ENCODE peak calls at places on chromosomes 11 and 22, in five cellular contexts. One of them, this sample, is unnamed.

GRCh38 chr11:14270690-14271542 is 88.1 kb downstream of the RRAS2 start:
- DNase-seq in K562: peak
- DNase-seq in H1: no peak
- DNase-seq in SK-N-SH: no peak
- DNase-seq in HCT116: no peak
- DNase-seq in this sample: no peak

GRCh38 chr22:36194385-36194784 is 7.2 kb downstream of the APOL4 start:
- DNase-seq in H1: no peak
- DNase-seq in SK-N-SH: no peak
- DNase-seq in HCT116: no peak
- DNase-seq in K562: no peak
- DNase-seq in this sample: no peak

GRCh38 chr22:26086359-26086758 is 82.9 kb upstream of the SEZ6L start:
- DNase-seq in HCT116: no peak
- DNase-seq in SK-N-SH: peak
- DNase-seq in K562: peak
- DNase-seq in H1: no peak
- DNase-seq in this sample: no peak

GRCh38 chr11:74338963-74339362 is 27.5 kb upstream of the P4HA3 start:
- DNase-seq in SK-N-SH: no peak
- DNase-seq in HCT116: no peak
- DNase-seq in H1: no peak
- DNase-seq in K562: no peak
- DNase-seq in this sample: no peak

GRCh38 chr11:11849127-11849746 is 7.5 kb downstream of the USP47 start:
- DNase-seq in HCT116: peak
- DNase-seq in SK-N-SH: peak
- DNase-seq in K562: peak
- DNase-seq in H1: no peak
- DNase-seq in this sample: peak

GRCh38 chr11:17538054-17538453 is 6.2 kb downstream of the USH1C start:
- DNase-seq in HCT116: no peak
- DNase-seq in K562: no peak
- DNase-seq in SK-N-SH: no peak
- DNase-seq in H1: no peak
- DNase-seq in this sample: no peak

GRCh38 chr22:24209016-24209415 is 27.7 kb downstream of the SUSD2 start:
- DNase-seq in HCT116: no peak
- DNase-seq in SK-N-SH: no peak
- DNase-seq in K562: no peak
- DNase-seq in H1: no peak
- DNase-seq in this sample: no peak

GRCh38 chr22:37681001-37681424 is 5.1 kb upstream of the NOL12 start:
- DNase-seq in H1: no peak
- DNase-seq in K562: no peak
- DNase-seq in SK-N-SH: no peak
- DNase-seq in HCT116: no peak
- DNase-seq in this sample: no peak

GRCh38 chr11:89436071-89436470 is 55.1 kb downstream of the NOX4 start:
- DNase-seq in H1: no peak
- DNase-seq in SK-N-SH: no peak
- DNase-seq in K562: no peak
- DNase-seq in HCT116: no peak
- DNase-seq in this sample: no peak

GRCh38 chr22:49850959-49851815 is 2.5 kb upstream of the ZBED4 start:
- DNase-seq in H1: no peak
- DNase-seq in HCT116: no peak
- DNase-seq in K562: no peak
- DNase-seq in SK-N-SH: no peak
- DNase-seq in this sample: no peak

GRCh38 chr11:131993291-131993690 is 622.9 kb downstream of the NTM start:
- DNase-seq in SK-N-SH: no peak
- DNase-seq in HCT116: no peak
- DNase-seq in H1: no peak
- DNase-seq in K562: no peak
- DNase-seq in this sample: no peak

GRCh38 chr11:111585371-111585770 is 16.9 kb upstream of the SIK2 start:
- DNase-seq in K562: no peak
- DNase-seq in HCT116: no peak
- DNase-seq in H1: no peak
- DNase-seq in SK-N-SH: no peak
- DNase-seq in this sample: no peak

GRCh38 chr22:43401233-43401632 is 10.6 kb upstream of the MPPED1 start:
- DNase-seq in HCT116: no peak
- DNase-seq in K562: no peak
- DNase-seq in H1: no peak
- DNase-seq in SK-N-SH: no peak
- DNase-seq in this sample: no peak

GRCh38 chr22:49966041-49966715 is 5.6 kb downstream of the PIM3 start:
- DNase-seq in HCT116: no peak
- DNase-seq in K562: no peak
- DNase-seq in H1: peak
- DNase-seq in SK-N-SH: peak
- DNase-seq in this sample: no peak

GRCh38 chr22:45598596-45599217 is 72.9 kb upstream of the ATXN10 start:
- DNase-seq in H1: no peak
- DNase-seq in SK-N-SH: peak
- DNase-seq in K562: no peak
- DNase-seq in HCT116: no peak
- DNase-seq in this sample: no peak

GRCh38 chr11:74822187-74822586 is 73.5 kb downstream of the RNF169 start:
- DNase-seq in SK-N-SH: no peak
- DNase-seq in H1: no peak
- DNase-seq in K562: no peak
- DNase-seq in HCT116: no peak
- DNase-seq in this sample: no peak

GRCh38 chr11:97965849-97966646 is 1054.7 kb upstream of the CNTN5 start:
- DNase-seq in HCT116: no peak
- DNase-seq in H1: no peak
- DNase-seq in K562: no peak
- DNase-seq in SK-N-SH: no peak
- DNase-seq in this sample: no peak

GRCh38 chr11:75445315-75445953 is 12.4 kb upstream of the KLHL35 start:
- DNase-seq in SK-N-SH: peak
- DNase-seq in H1: peak
- DNase-seq in HCT116: peak
- DNase-seq in K562: peak
- DNase-seq in this sample: peak

GRCh38 chr11:66327171-66328035 is 8.8 kb downstream of the RIN1 start:
- DNase-seq in SK-N-SH: peak
- DNase-seq in K562: no peak
- DNase-seq in HCT116: no peak
- DNase-seq in H1: peak
- DNase-seq in this sample: no peak

GRCh38 chr11:96207459-96208449 is 135.2 kb downstream of the MAML2 start:
- DNase-seq in HCT116: no peak
- DNase-seq in K562: no peak
- DNase-seq in H1: no peak
- DNase-seq in SK-N-SH: peak
- DNase-seq in this sample: no peak

GRCh38 chr22:45423524-45423923 is 10.0 kb downstream of the RIBC2 start:
- DNase-seq in SK-N-SH: no peak
- DNase-seq in HCT116: no peak
- DNase-seq in K562: no peak
- DNase-seq in H1: peak
- DNase-seq in this sample: no peak

GRCh38 chr11:34337016-34337415 is 20.8 kb downstream of the ABTB2 start:
- DNase-seq in K562: no peak
- DNase-seq in SK-N-SH: no peak
- DNase-seq in H1: no peak
- DNase-seq in HCT116: no peak
- DNase-seq in this sample: no peak

GRCh38 chr22:42724062-42724461 is 3.4 kb upstream of the A4GALT start:
- DNase-seq in H1: no peak
- DNase-seq in SK-N-SH: no peak
- DNase-seq in K562: no peak
- DNase-seq in HCT116: no peak
- DNase-seq in this sample: no peak

GRCh38 chr11:133928628-133929059 is 28.1 kb downstream of the IGSF9B start:
- DNase-seq in SK-N-SH: peak
- DNase-seq in H1: no peak
- DNase-seq in K562: no peak
- DNase-seq in HCT116: no peak
- DNase-seq in this sample: peak

GRCh38 chr11:108743851-108744250 is 79.0 kb downstream of the DDX10 start:
- DNase-seq in H1: no peak
- DNase-seq in SK-N-SH: no peak
- DNase-seq in K562: no peak
- DNase-seq in HCT116: no peak
- DNase-seq in this sample: no peak

GRCh38 chr22:43867839-43868652 is 5.7 kb upstream of the SULT4A1 start:
- DNase-seq in H1: peak
- DNase-seq in K562: peak
- DNase-seq in HCT116: no peak
- DNase-seq in SK-N-SH: no peak
- DNase-seq in this sample: peak

GRCh38 chr11:20634781-20635180 is 34.6 kb upstream of the NELL1 start:
- DNase-seq in K562: no peak
- DNase-seq in H1: no peak
- DNase-seq in HCT116: no peak
- DNase-seq in SK-N-SH: no peak
- DNase-seq in this sample: no peak

GRCh38 chr11:124793466-124794278 is 6.5 kb downstream of the MSANTD2 start:
- DNase-seq in K562: peak
- DNase-seq in H1: no peak
- DNase-seq in SK-N-SH: peak
- DNase-seq in HCT116: peak
- DNase-seq in this sample: peak

DNA sequence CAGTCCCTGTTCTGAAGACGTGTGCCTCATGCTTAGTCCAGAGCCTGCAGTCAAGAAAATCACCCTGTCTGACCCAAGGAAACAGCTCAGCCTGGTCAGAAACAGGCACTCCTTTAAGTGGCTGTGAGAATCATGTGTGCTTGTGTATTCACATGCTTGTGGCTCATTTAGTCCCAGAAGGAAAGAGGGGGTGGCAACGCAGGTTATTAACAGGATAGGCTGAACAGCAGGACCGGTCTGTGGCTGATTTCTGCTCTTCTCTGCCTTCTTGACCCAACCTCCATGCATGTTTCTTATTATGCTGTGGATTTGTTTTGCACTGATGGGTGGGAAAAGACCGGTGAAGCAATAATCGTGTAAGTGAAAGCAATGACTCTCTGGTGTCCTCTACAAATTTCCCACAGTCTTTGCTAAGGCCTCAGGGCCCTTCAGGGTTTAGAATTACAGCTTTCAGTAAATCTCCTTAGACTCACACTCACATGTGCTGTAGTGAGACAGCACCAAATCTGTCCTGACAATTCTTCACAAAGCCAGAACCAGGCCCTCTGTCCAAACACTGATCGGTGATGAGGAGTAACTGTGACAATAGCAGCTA is 288.1 kb downstream of the ETS1 start:
- DNase-seq in SK-N-SH: no peak
- DNase-seq in K562: no peak
- DNase-seq in H1: no peak
- DNase-seq in HCT116: no peak
- DNase-seq in this sample: no peak
- TF ChIP-seq JUND in SK-N-SH: no peak
- TF ChIP-seq JUND in K562: no peak
- TF ChIP-seq JUND in H1: no peak
- TF ChIP-seq JUND in HCT116: no peak
- TF ChIP-seq JUND in this sample: no peak

DNA sequence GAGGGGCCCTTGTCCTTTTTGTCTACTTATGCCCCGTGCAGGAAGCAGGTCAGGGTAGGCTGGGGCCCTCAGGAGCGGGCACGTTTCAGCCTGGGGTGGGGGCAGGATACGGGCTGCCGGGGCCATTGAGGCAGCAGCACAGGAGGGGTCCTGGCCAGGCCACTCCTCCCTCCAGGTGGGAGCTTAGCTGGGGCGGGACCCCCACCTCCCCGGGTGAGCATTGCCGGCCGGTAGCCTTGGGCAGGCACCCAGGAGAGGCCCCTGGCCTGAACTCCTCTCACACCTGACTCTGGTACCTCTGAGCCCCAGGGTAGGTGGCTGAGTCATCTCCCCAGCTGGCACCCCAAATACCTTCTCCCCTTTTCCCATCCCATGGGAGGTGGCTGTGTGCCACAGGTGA is 5.0 kb upstream of the MUC6 start:
- DNase-seq in K562: no peak
- DNase-seq in HCT116: no peak
- DNase-seq in H1: no peak
- DNase-seq in SK-N-SH: no peak
- DNase-seq in this sample: no peak
- TF ChIP-seq JUND in K562: no peak
- TF ChIP-seq JUND in HCT116: no peak
- TF ChIP-seq JUND in H1: no peak
- TF ChIP-seq JUND in SK-N-SH: no peak
- TF ChIP-seq JUND in this sample: no peak

GRCh38 chr11:19633276-19633675 is 79.4 kb upstream of the NAV2 start:
- DNase-seq in H1: no peak
- DNase-seq in HCT116: no peak
- DNase-seq in SK-N-SH: no peak
- DNase-seq in K562: no peak
- DNase-seq in this sample: no peak

GRCh38 chr11:19632435-19632834 is 80.2 kb upstream of the NAV2 start:
- DNase-seq in K562: no peak
- DNase-seq in H1: no peak
- DNase-seq in HCT116: no peak
- DNase-seq in SK-N-SH: peak
- DNase-seq in this sample: no peak

GRCh38 chr11:19635332-19635731 is 77.3 kb upstream of the NAV2 start:
- DNase-seq in HCT116: no peak
- DNase-seq in SK-N-SH: no peak
- DNase-seq in K562: no peak
- DNase-seq in H1: no peak
- DNase-seq in this sample: no peak

GRCh38 chr11:19628018-19628417 is 84.6 kb upstream of the NAV2 start:
- DNase-seq in HCT116: no peak
- DNase-seq in K562: no peak
- DNase-seq in H1: no peak
- DNase-seq in SK-N-SH: no peak
- DNase-seq in this sample: no peak

DNA sequence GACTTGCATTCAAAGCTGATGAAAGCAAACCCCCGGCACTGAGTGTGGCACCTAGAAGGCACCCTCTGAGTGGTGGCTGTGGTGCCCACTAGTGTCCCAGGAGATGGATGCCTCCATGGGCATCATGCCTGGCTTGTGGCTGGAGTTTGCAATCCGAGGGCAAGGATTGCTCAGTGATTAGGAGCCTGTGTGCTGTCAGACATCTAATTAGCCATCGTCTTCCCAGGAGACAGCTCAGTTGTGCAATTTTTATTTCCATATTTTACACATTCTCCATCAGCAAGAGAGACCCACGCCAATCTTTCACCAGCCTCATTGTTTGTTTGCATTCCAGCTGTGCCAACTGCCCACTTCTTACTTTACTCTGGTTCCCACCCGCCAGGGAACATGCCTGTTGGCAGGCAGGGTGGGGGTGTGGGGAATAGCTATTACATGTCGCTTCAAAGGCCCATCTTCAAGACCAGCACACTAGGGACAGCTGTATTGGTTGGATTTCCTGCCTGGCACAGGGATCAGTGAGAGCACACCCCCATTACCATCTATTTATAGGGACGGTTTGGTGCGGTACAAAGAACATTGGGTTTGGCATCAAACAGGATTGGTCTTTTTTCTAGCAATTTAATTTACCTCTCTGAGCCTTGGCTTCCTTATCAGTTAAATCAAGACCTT is 80.8 kb upstream of the NAV2 start:
- DNase-seq in H1: no peak
- DNase-seq in HCT116: no peak
- DNase-seq in K562: no peak
- DNase-seq in SK-N-SH: peak
- DNase-seq in this sample: no peak
- TF ChIP-seq JUND in H1: no peak
- TF ChIP-seq JUND in HCT116: no peak
- TF ChIP-seq JUND in K562: no peak
- TF ChIP-seq JUND in SK-N-SH: no peak
- TF ChIP-seq JUND in this sample: no peak

GRCh38 chr11:62468577-62468976 is 49.7 kb downstream of the SCGB1A1 start:
- DNase-seq in K562: peak
- DNase-seq in HCT116: no peak
- DNase-seq in SK-N-SH: no peak
- DNase-seq in H1: no peak
- DNase-seq in this sample: no peak
- TF ChIP-seq JUND in K562: peak
- TF ChIP-seq JUND in HCT116: no peak
- TF ChIP-seq JUND in SK-N-SH: no peak
- TF ChIP-seq JUND in H1: no peak
- TF ChIP-seq JUND in this sample: no peak

This sample was measured in T47D.